ENCODE peak calls at places on chromosomes 13 and 19, in four cellular contexts. A is ascending aorta; Q is nucleus accumbens; G is activated CD4-positive, alpha-beta T cell treated with anti-CD3 and anti-CD28 coated beads for 1 hour. X is an unnamed sample.

GRCh38 chr13:28573595-28574373 is 78.9 kb upstream of the FLT1 start:
- DNase-seq in A (peak; percentile 65), Q (no peak), G (no peak), X (no peak)

GRCh38 chr13:40375522-40376171 is 290.8 kb downstream of the FOXO1 start:
- DNase-seq in G (no peak), Q (no peak), A (no peak), X (no peak)

GRCh38 chr13:46361535-46361934 is 25.5 kb downstream of the RUBCNL start:
- DNase-seq in G (no peak), A (no peak), Q (no peak), X (no peak)

GRCh38 chr13:108595416-108596257 is 33.8 kb upstream of the MYO16 start:
- DNase-seq in Q (no peak), G (no peak), A (no peak), X (no peak)

GRCh38 chr13:102311901-102312300 is 89.9 kb downstream of the FGF14 start:
- DNase-seq in G (no peak), Q (no peak), A (no peak), X (no peak)

GRCh38 chr19:2176336-2176994 is 12.7 kb downstream of the DOT1L start:
- DNase-seq in G (no peak), A (no peak), Q (peak; percentile 70), X (no peak)

GRCh38 chr13:90526711-90527110 is 820.8 kb upstream of the MIR17HG start:
- DNase-seq in A (no peak), Q (no peak), G (no peak), X (no peak)

GRCh38 chr13:95896302-95896701 is 156.9 kb downstream of the UGGT2 start:
- DNase-seq in G (no peak), Q (no peak), A (no peak), X (peak; percentile 14)

GRCh38 chr13:29676941-29677452 is 81.5 kb upstream of the SLC7A1 start:
- DNase-seq in G (no peak), Q (no peak), A (no peak), X (no peak)

GRCh38 chr19:47434088-47434487 is 14.8 kb upstream of the MEIS3 start:
- DNase-seq in Q (no peak), A (no peak), G (no peak), X (no peak)

GRCh38 chr19:35309481-35310279 is 17.7 kb downstream of the MAG start:
- DNase-seq in A (no peak), G (no peak), Q (no peak), X (no peak)

X was measured in glomerular endothelial cell.